ENCODE peak calls at places on chromosomes 4 and X, in six cellular contexts. F is aorta; D is hypothalamus; W is ovary; R is stimulated activated effector memory CD8-positive, alpha-beta T cell treated with anti-CD3 and anti-CD28 coated beads, Interleukin-12 subunit alpha, Interleukin-12 subunit beta, amount 100 ng/mL, for 72 hours; U is brain microvascular endothelial cell. Y is an unnamed sample.

GRCh38 chrX:37818031-37818430 is 29.3 kb downstream of the DYNLT3 start:
- DNase-seq in F (no peak), R (no peak), U (no peak), W (no peak), D (no peak), Y (no peak)

GRCh38 chrX:121546317-121546716 is 498.9 kb downstream of the GLUD2 start:
- DNase-seq in R (no peak), W (no peak), U (no peak), F (no peak), D (no peak), Y (no peak)

GRCh38 chr4:163764569-163764968 is 270.1 kb downstream of the TMA16 start:
- DNase-seq in R (no peak), W (no peak), F (no peak), U (no peak), D (no peak), Y (no peak)

GRCh38 chr4:159258889-159259560 is 156.1 kb downstream of the RAPGEF2 start:
- DNase-seq in F (no peak), D (no peak), R (no peak), U (no peak), W (no peak), Y (no peak)

GRCh38 chr4:87469390-87469789 is 47.0 kb downstream of the NUDT9 start:
- DNase-seq in F (no peak), W (no peak), U (no peak), R (no peak), D (no peak), Y (no peak)

GRCh38 chr4:174764105-174764729 is 64.8 kb downstream of the GLRA3 start:
- DNase-seq in D (no peak), W (no peak), R (no peak), U (no peak), F (no peak), Y (no peak)

GRCh38 chr4:41887821-41888699 is 47.2 kb upstream of the TMEM33 start:
- DNase-seq in D (peak), U (peak), W (peak), F (no peak), R (no peak), Y (no peak)

GRCh38 chr4:177051473-177052060 is 258.1 kb upstream of the NEIL3 start:
- DNase-seq in W (no peak), U (no peak), R (no peak), D (no peak), F (no peak), Y (no peak)

GRCh38 chr4:70571772-70572171 is 20.3 kb upstream of the AMBN start:
- DNase-seq in U (no peak), W (no peak), R (no peak), F (no peak), D (no peak), Y (no peak)

GRCh38 chr4:184538023-184538599 is 63.8 kb upstream of the IRF2 start:
- DNase-seq in W (peak), U (peak), D (peak), R (peak), F (peak), Y (peak)

GRCh38 chr4:88177981-88178632 is 19.7 kb upstream of the ABCG2 start:
- DNase-seq in R (no peak), U (peak), F (no peak), D (no peak), W (no peak), Y (peak)

GRCh38 chr4:150581611-150582010 is 340 bp upstream of the MAB21L2 start:
- DNase-seq in W (no peak), R (no peak), F (no peak), D (no peak), U (peak), Y (no peak)

GRCh38 chrX:69317721-69318120 is 152.5 kb upstream of the PJA1 start:
- DNase-seq in R (no peak), U (no peak), W (no peak), D (no peak), F (no peak), Y (no peak)

GRCh38 chrX:131895002-131895401 is 128.1 kb upstream of the STK26 start:
- DNase-seq in R (no peak), F (no peak), D (no peak), U (peak), W (no peak), Y (peak)

GRCh38 chr4:82898322-82899243 is 2.0 kb upstream of the THAP9 start:
- DNase-seq in F (no peak), R (no peak), W (no peak), D (no peak), U (peak), Y (peak)

GRCh38 chrX:137916090-137916746 is 350.3 kb downstream of the ZIC3 start:
- DNase-seq in D (no peak), W (no peak), R (no peak), F (no peak), U (no peak), Y (no peak)

GRCh38 chr4:781493-782216 is 44.3 kb downstream of the CPLX1 start:
- DNase-seq in F (peak), U (peak), W (peak), D (peak), R (peak), Y (peak)